ENCODE peak calls at places on chromosomes 6 and 20, in seven cellular contexts. B, T, X, K, O, G and D are unnamed samples.

GRCh38 chr6:167925011-167925410 is 72.5 kb upstream of the KIF25 start:
- DNase-seq in K (peak; percentile 37), B (no peak), G (no peak), T (no peak), X (no peak), O (peak; percentile 88), D (no peak)

GRCh38 chr6:8819446-8819845 is 384.1 kb upstream of the SLC35B3 start:
- DNase-seq in T (no peak), B (no peak), O (peak; percentile 6), K (no peak), G (no peak), X (no peak), D (no peak)

GRCh38 chr20:60116128-60116909 is 158.1 kb downstream of the CDH26 start:
- DNase-seq in T (no peak), B (no peak), X (peak; percentile 88), K (no peak), O (no peak), G (no peak), D (peak; percentile 84)

GRCh38 chr6:122025104-122025503 is 374.3 kb upstream of the HSF2 start:
- DNase-seq in B (no peak), X (no peak), G (no peak), K (no peak), O (peak; percentile 79), T (no peak), D (no peak)

GRCh38 chr20:36394340-36394965 is 88.3 kb downstream of the DLGAP4 start:
- DNase-seq in T (no peak), B (no peak), O (peak; percentile 42), X (no peak), G (no peak), K (no peak), D (no peak)

GRCh38 chr6:31738048-31738979 is 1.5 kb upstream of the MSH5 start:
- DNase-seq in T (peak; percentile 50), K (peak; percentile 84), X (peak; percentile 86), O (peak; percentile 79), B (no peak), G (peak; percentile 73), D (peak; percentile 72)

GRCh38 chr6:135209803-135210202 is 28.7 kb downstream of the MYB start:
- DNase-seq in O (no peak), K (peak; percentile 24), X (no peak), G (no peak), T (peak; percentile 10), B (no peak), D (no peak)

GRCh38 chr6:139708342-139709199 is 334.1 kb upstream of the CITED2 start:
- DNase-seq in K (peak; percentile 96), G (peak; percentile 51), O (peak; percentile 36), T (no peak), X (no peak), B (no peak), D (no peak)

GRCh38 chr6:715709-716450 is 22.9 kb upstream of the EXOC2 start:
- DNase-seq in K (no peak), O (no peak), X (no peak), B (no peak), T (no peak), G (no peak), D (no peak)

GRCh38 chr6:2841264-2842138 is at the start of gene SERPINB1:
- DNase-seq in B (peak; percentile 81), X (no peak), G (peak; percentile 83), K (peak; percentile 92), T (peak; percentile 98), O (peak; percentile 86), D (peak; percentile 98)

GRCh38 chr20:56755201-56755600 is 126.1 kb downstream of the TFAP2C start:
- DNase-seq in X (no peak), O (no peak), B (no peak), K (no peak), T (no peak), G (no peak), D (no peak)

GRCh38 chr6:136284909-136285308 is 4.7 kb downstream of the BCLAF1 start:
- DNase-seq in T (peak; percentile 15), X (no peak), G (peak; percentile 30), B (no peak), O (peak; percentile 60), K (peak; percentile 49), D (no peak)

GRCh38 chr6:87788141-87788540 is 86.1 kb upstream of the AKIRIN2 start:
- DNase-seq in T (no peak), O (no peak), B (no peak), G (peak; percentile 16), X (no peak), K (no peak), D (no peak)

GRCh38 chr20:33188421-33188820 is 20.5 kb downstream of the BPIFA2 start:
- DNase-seq in T (peak; percentile 50), O (no peak), K (no peak), B (no peak), G (no peak), X (no peak), D (no peak)

GRCh38 chr6:36984581-36985383 is 1.2 kb downstream of the MTCH1 start:
- DNase-seq in X (peak; percentile 79), K (peak; percentile 79), B (peak; percentile 19), G (peak; percentile 61), T (peak; percentile 94), O (peak; percentile 30), D (peak; percentile 68)

GRCh38 chr6:24344981-24345380 is 12.9 kb downstream of the DCDC2 start:
- DNase-seq in G (no peak), O (no peak), T (no peak), K (no peak), B (no peak), X (no peak), D (no peak)

GRCh38 chr6:24339932-24340331 is 17.9 kb downstream of the DCDC2 start:
- DNase-seq in T (no peak), X (no peak), K (no peak), O (peak; percentile 26), G (no peak), B (no peak), D (no peak)

GRCh38 chr6:24340998-24341934 is 16.6 kb downstream of the DCDC2 start:
- DNase-seq in X (no peak), K (peak; percentile 84), G (peak; percentile 69), B (no peak), T (no peak), O (no peak), D (no peak)
- H2AFZ ChIP-seq in X (no peak overlapping the region), K (no peak overlapping the region), G (peak overlapping the region; percentile 54), B (no peak overlapping the region), T (no peak overlapping the region), O (no peak overlapping the region), D (no peak overlapping the region)

GRCh38 chr20:63327229-63327745 is 33.9 kb downstream of the CHRNA4 start:
- DNase-seq in X (no peak), G (no peak), K (no peak), B (no peak), T (no peak), O (no peak), D (no peak)
- H2AFZ ChIP-seq in X (no peak overlapping the region), G (no peak overlapping the region), K (no peak overlapping the region), B (no peak overlapping the region), T (no peak overlapping the region), O (no peak overlapping the region), D (no peak overlapping the region)

DNA sequence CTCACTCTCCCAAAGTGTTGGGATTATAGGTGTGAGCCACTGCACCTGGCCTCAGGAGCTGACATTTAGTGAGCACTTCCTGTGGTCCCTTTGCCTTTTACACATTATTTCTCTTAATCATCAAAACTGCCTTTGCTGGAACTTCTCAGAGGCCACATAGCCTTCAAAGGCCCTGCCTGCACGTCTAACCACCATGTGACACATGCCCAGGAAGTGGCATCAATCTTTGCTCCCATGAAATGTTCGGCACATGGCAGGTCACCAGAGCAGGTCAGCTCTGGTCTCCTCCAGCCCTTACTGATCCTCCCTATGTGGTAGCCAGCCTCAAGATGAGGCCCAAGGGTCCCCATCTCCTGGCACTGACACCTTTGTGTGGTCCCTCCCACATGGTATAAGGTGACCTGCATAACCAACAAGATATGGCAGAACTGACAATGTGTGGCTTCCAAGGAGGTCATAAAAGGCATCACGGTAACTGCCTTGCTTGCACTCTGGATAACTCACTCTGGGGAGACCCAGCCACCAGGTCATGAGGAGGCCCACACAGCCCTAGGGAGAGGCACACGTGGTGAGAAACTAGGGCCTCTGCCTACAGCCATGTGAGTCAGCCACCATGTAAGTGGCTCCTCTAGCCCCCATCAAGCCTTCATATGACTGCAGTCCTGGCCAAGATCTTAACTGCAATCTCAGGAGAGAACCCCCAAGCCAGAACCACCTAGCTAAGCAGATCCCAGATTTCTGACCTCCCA is 28.8 kb upstream of the HMGA1 start:
- DNase-seq in K (no peak), O (no peak), X (no peak), B (no peak), T (no peak), G (no peak), D (peak; percentile 23)
- H2AFZ ChIP-seq in K (no peak overlapping the region), O (no peak overlapping the region), X (no peak overlapping the region), B (no peak overlapping the region), T (no peak overlapping the region), G (no peak overlapping the region), D (peak overlapping the region; percentile 26)

DNA sequence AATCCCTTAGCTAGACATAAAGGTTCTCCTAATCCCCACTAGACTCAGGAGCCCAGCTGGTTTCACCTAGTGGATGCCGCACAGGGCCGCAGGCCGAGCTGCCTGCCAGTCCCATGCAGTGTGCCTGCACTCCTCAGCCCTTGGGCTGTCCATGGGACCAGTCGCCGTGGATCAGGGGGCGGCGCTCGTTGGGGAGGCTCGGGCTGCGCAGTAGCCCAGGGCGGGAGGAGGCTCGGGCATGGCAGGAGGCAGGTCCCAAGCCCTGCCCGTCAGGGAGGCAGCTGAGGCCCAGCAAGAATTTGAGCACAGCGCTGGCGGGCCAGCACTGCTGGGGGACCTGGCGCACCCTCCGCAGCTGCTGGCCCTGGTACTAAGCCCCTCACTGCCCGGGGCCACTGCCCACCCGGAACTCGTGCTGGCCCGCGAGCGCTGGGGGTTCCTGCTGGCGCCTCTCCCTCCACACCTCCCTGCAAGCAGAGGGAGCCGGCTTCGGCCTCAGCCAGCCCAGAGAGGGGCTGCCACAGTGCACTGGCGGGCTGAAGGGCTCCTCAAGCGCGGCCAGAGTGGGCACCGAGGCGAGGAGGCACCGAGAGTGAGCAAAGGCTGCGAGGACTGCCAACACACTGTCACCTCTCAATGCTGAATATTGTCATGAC is 307.8 kb downstream of the C6orf118 start:
- DNase-seq in B (no peak), O (no peak), X (no peak), G (no peak), K (no peak), T (no peak), D (no peak)
- H2AFZ ChIP-seq in B (no peak overlapping the region), O (no peak overlapping the region), X (no peak overlapping the region), G (no peak overlapping the region), K (no peak overlapping the region), T (no peak overlapping the region), D (no peak overlapping the region)

DNA sequence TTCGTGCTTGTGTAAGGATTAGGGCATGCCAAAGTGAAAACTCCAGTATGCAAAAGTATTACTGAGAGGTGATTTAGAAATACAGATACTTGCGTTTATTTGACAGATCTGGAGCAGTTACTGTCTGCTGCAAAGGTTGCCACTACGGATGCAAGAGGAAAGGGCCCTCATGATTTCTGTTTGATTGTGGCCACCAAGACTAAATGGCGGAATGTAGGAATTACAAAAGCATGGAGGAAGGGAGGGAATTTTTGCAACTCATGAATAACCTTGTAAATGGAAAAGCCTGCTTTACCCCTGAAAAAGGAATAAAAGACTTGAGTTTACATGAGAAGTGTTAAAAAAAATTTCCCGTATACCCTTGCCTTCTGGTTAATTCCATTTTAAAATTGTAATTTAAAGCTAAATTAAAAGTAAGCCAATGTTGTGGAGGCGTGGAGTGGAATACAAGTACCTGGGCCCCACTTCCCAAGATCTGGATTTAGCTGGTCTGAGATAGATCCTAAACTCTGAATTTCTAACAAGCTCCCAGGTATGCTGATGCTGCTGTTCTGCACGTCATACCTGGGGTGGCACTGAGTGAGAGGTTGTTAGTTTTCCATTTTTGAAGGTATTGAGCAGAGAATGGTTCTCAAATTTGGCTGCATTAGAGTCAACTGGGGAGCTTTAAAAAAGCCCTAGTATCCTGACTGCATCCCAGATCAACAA is 56.6 kb upstream of the NKX2-2 start:
- DNase-seq in T (peak; percentile 80), K (no peak), O (no peak), B (no peak), X (no peak), G (no peak), D (no peak)
- H2AFZ ChIP-seq in T (no peak overlapping the region), K (no peak overlapping the region), O (no peak overlapping the region), B (no peak overlapping the region), X (no peak overlapping the region), G (no peak overlapping the region), D (no peak overlapping the region)